ENCODE peak calls at places on chromosome 6, in four cellular contexts. One of them, this sample, is unnamed.
A peak's percentile ranks its signal among the peaks of the same experiment; 100 is the strongest.

GRCh38 chr6:133757330-133757729 is 131.6 kb upstream of the TCF21 start:
- DNase-seq in lower lobe of right lung: no peak
- DNase-seq in cardiac muscle cell: peak; percentile 66
- DNase-seq in HFF-Myc: no peak
- DNase-seq in this sample: no peak

GRCh38 chr6:95519228-95520037 is 57.9 kb upstream of the MANEA start:
- DNase-seq in lower lobe of right lung: no peak
- DNase-seq in cardiac muscle cell: no peak
- DNase-seq in HFF-Myc: no peak
- DNase-seq in this sample: no peak

GRCh38 chr6:127403636-127404035 is 55.6 kb downstream of the KIAA0408 start:
- DNase-seq in HFF-Myc: no peak
- DNase-seq in cardiac muscle cell: no peak
- DNase-seq in lower lobe of right lung: no peak
- DNase-seq in this sample: no peak

GRCh38 chr6:90103056-90103793 is 193.4 kb downstream of the BACH2 start:
- DNase-seq in HFF-Myc: no peak
- DNase-seq in lower lobe of right lung: no peak
- DNase-seq in cardiac muscle cell: no peak
- DNase-seq in this sample: no peak

GRCh38 chr6:166192136-166192535 is 24.5 kb upstream of the TBXT start:
- DNase-seq in cardiac muscle cell: no peak
- DNase-seq in lower lobe of right lung: no peak
- DNase-seq in HFF-Myc: no peak
- DNase-seq in this sample: no peak

GRCh38 chr6:113352831-113353230 is 504.3 kb upstream of the MARCKS start:
- DNase-seq in HFF-Myc: no peak
- DNase-seq in cardiac muscle cell: no peak
- DNase-seq in lower lobe of right lung: no peak
- DNase-seq in this sample: no peak

GRCh38 chr6:75611702-75612375 is 10.2 kb downstream of the SENP6 start:
- DNase-seq in lower lobe of right lung: no peak
- DNase-seq in cardiac muscle cell: no peak
- DNase-seq in HFF-Myc: no peak
- DNase-seq in this sample: no peak

GRCh38 chr6:17001188-17001587 is 100.7 kb upstream of the STMND1 start:
- DNase-seq in cardiac muscle cell: no peak
- DNase-seq in lower lobe of right lung: no peak
- DNase-seq in HFF-Myc: no peak
- DNase-seq in this sample: no peak

GRCh38 chr6:14635195-14635594 is 517.6 kb downstream of the CD83 start:
- DNase-seq in cardiac muscle cell: no peak
- DNase-seq in HFF-Myc: no peak
- DNase-seq in lower lobe of right lung: no peak
- DNase-seq in this sample: no peak

GRCh38 chr6:3749991-3750323 is 1.6 kb downstream of the PXDC1 start:
- DNase-seq in lower lobe of right lung: no peak
- DNase-seq in HFF-Myc: no peak
- DNase-seq in cardiac muscle cell: peak; percentile 86
- DNase-seq in this sample: no peak

GRCh38 chr6:156963712-156964700 is 186.8 kb downstream of the ARID1B start:
- DNase-seq in cardiac muscle cell: peak; percentile 76
- DNase-seq in HFF-Myc: no peak
- DNase-seq in lower lobe of right lung: no peak
- DNase-seq in this sample: no peak

GRCh38 chr6:77217896-77218295 is 245.4 kb downstream of the HTR1B start:
- DNase-seq in HFF-Myc: no peak
- DNase-seq in cardiac muscle cell: peak; percentile 17
- DNase-seq in lower lobe of right lung: no peak
- DNase-seq in this sample: no peak

GRCh38 chr6:158334534-158334933 is 22.3 kb downstream of the TULP4 start:
- DNase-seq in cardiac muscle cell: no peak
- DNase-seq in HFF-Myc: no peak
- DNase-seq in lower lobe of right lung: no peak
- DNase-seq in this sample: no peak

GRCh38 chr6:124714728-124715127 is 247.5 kb upstream of the RNF217 start:
- DNase-seq in lower lobe of right lung: no peak
- DNase-seq in HFF-Myc: no peak
- DNase-seq in cardiac muscle cell: no peak
- DNase-seq in this sample: no peak

GRCh38 chr6:14172575-14172974 is 55.0 kb downstream of the CD83 start:
- DNase-seq in lower lobe of right lung: no peak
- DNase-seq in HFF-Myc: no peak
- DNase-seq in cardiac muscle cell: no peak
- DNase-seq in this sample: no peak

GRCh38 chr6:15430947-15431405 is 185.1 kb downstream of the JARID2 start:
- DNase-seq in lower lobe of right lung: no peak
- DNase-seq in HFF-Myc: no peak
- DNase-seq in cardiac muscle cell: peak; percentile 72
- DNase-seq in this sample: no peak

GRCh38 chr6:13689511-13690256 is 22.0 kb downstream of the RANBP9 start:
- DNase-seq in lower lobe of right lung: no peak
- DNase-seq in cardiac muscle cell: no peak
- DNase-seq in HFF-Myc: no peak
- DNase-seq in this sample: no peak

GRCh38 chr6:135438907-135439535 is 58.5 kb downstream of the AHI1 start:
- DNase-seq in lower lobe of right lung: no peak
- DNase-seq in HFF-Myc: peak; percentile 7
- DNase-seq in cardiac muscle cell: peak; percentile 40
- DNase-seq in this sample: no peak

GRCh38 chr6:126040826-126041225 is 54.5 kb downstream of the TRMT11 start:
- DNase-seq in lower lobe of right lung: no peak
- DNase-seq in HFF-Myc: peak; percentile 36
- DNase-seq in cardiac muscle cell: peak; percentile 76
- DNase-seq in this sample: peak; percentile 37

GRCh38 chr6:31597006-31597405 is 4.2 kb upstream of the NCR3 start:
- DNase-seq in HFF-Myc: no peak
- DNase-seq in lower lobe of right lung: no peak
- DNase-seq in cardiac muscle cell: peak; percentile 49
- DNase-seq in this sample: no peak

GRCh38 chr6:10838794-10839333 is 525 bp upstream of the MAK start:
- DNase-seq in lower lobe of right lung: no peak
- DNase-seq in cardiac muscle cell: no peak
- DNase-seq in HFF-Myc: no peak
- DNase-seq in this sample: no peak

GRCh38 chr6:29491574-29491973 is 3.8 kb upstream of the MAS1L start:
- DNase-seq in cardiac muscle cell: no peak
- DNase-seq in HFF-Myc: no peak
- DNase-seq in lower lobe of right lung: no peak
- DNase-seq in this sample: no peak

GRCh38 chr6:41594326-41594725 is 43.9 kb upstream of the MDFI start:
- DNase-seq in HFF-Myc: peak; percentile 76
- DNase-seq in lower lobe of right lung: no peak
- DNase-seq in cardiac muscle cell: no peak
- DNase-seq in this sample: no peak

GRCh38 chr6:37871616-37872384 is 52.3 kb downstream of the ZFAND3 start:
- DNase-seq in cardiac muscle cell: no peak
- DNase-seq in lower lobe of right lung: no peak
- DNase-seq in HFF-Myc: no peak
- DNase-seq in this sample: no peak

GRCh38 chr6:116695398-116695797 is 14.4 kb downstream of the KPNA5 start:
- DNase-seq in cardiac muscle cell: no peak
- DNase-seq in lower lobe of right lung: no peak
- DNase-seq in HFF-Myc: no peak
- DNase-seq in this sample: no peak

GRCh38 chr6:34908194-34908593 is 19.1 kb downstream of the ANKS1A start:
- DNase-seq in cardiac muscle cell: no peak
- DNase-seq in lower lobe of right lung: no peak
- DNase-seq in HFF-Myc: no peak
- DNase-seq in this sample: no peak

DNA sequence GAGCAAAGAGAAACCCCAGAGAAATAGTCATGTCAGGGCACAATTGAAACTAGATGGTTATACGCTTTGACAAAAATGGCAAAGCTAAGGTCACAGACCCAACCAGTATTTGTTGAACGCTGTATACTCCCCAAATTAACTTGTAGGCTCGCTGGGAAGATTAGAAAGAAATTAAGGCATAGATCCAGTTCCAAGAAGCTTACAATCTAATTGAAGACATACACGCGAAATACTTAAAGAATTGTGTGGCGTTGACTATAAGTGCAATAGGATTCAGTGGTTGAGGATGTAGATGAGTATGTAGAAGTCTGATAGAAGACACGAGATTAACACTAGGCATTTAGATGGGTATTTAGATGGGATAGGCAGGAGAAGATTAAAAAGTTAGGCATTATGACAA is 525 bp downstream of the FAM229B start:
- DNase-seq in cardiac muscle cell: no peak
- DNase-seq in HFF-Myc: no peak
- DNase-seq in lower lobe of right lung: no peak
- DNase-seq in this sample: no peak
- H3K4me3 ChIP-seq in cardiac muscle cell: peak overlapping the region; percentile 50
- H3K4me3 ChIP-seq in HFF-Myc: peak overlapping the region; percentile 83
- H3K4me3 ChIP-seq in lower lobe of right lung: peak overlapping the region; percentile 78
- H3K4me3 ChIP-seq in this sample: peak overlapping the region; percentile 85

DNA sequence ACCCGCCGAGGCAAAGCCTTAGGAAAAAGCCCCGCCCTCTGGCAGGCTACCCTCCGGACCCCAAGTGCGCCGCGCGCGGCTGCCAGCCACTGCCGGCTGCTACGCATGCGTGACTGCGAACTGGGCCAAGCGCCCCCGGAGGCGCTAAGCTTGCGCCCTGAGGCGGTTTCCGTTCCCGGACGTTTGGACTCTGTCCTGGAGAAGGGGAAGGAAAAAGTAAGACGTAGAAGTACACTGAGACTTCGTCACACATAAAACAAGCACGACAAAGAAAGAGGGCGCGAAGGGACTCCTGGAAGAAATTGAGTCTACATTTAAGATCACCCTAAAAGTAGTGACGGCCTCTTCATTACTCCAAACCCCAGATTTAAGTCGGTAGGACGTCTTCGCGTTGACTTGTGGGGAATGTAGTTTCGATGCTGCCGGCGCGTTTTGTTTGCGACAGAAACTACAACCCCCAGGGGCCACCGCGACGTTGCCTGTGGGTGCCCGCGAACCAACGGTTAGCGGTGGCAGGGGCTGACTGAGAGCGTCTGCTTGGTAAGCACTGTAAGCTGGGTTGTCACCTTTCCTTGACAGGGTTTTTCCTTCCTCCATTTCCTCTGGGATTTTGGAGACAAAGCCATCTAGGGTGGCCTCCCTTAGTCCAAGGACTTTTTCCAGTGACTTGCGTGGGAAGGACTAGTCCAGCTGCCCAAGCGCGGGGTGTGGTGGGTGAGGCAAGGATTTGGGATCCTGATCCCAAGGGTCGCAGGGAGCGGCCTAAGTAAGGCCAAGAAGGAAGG is at the start of gene CEP57L1:
- DNase-seq in lower lobe of right lung: peak; percentile 98
- DNase-seq in HFF-Myc: peak; percentile 88
- DNase-seq in cardiac muscle cell: peak; percentile 97
- DNase-seq in this sample: peak; percentile 85
- TF ChIP-seq CTCF in lower lobe of right lung: no peak
- TF ChIP-seq CTCF in HFF-Myc: no peak
- TF ChIP-seq CTCF in cardiac muscle cell: no peak
- TF ChIP-seq CTCF in this sample: no peak

GRCh38 chr6:62393608-62394007 is 107.6 kb upstream of the KHDRBS2 start:
- DNase-seq in HFF-Myc: no peak
- DNase-seq in cardiac muscle cell: no peak
- DNase-seq in lower lobe of right lung: no peak
- DNase-seq in this sample: no peak

GRCh38 chr6:62392289-62392688 is 106.3 kb upstream of the KHDRBS2 start:
- DNase-seq in HFF-Myc: no peak
- DNase-seq in cardiac muscle cell: no peak
- DNase-seq in lower lobe of right lung: no peak
- DNase-seq in this sample: no peak

GRCh38 chr6:62391358-62391757 is 105.3 kb upstream of the KHDRBS2 start:
- DNase-seq in HFF-Myc: no peak
- DNase-seq in cardiac muscle cell: no peak
- DNase-seq in lower lobe of right lung: no peak
- DNase-seq in this sample: no peak

GRCh38 chr6:62390413-62390812 is 104.4 kb upstream of the KHDRBS2 start:
- DNase-seq in lower lobe of right lung: no peak
- DNase-seq in HFF-Myc: no peak
- DNase-seq in cardiac muscle cell: no peak
- DNase-seq in this sample: no peak
- H3K4me3 ChIP-seq in lower lobe of right lung: no peak overlapping the region
- H3K4me3 ChIP-seq in HFF-Myc: no peak overlapping the region
- H3K4me3 ChIP-seq in cardiac muscle cell: no peak overlapping the region
- H3K4me3 ChIP-seq in this sample: no peak overlapping the region

GRCh38 chr6:27254566-27254965 is 7.1 kb downstream of the PRSS16 start:
- DNase-seq in lower lobe of right lung: no peak
- DNase-seq in cardiac muscle cell: no peak
- DNase-seq in HFF-Myc: no peak
- DNase-seq in this sample: no peak

GRCh38 chr6:27250277-27250954 is 2.9 kb downstream of the PRSS16 start:
- DNase-seq in cardiac muscle cell: no peak
- DNase-seq in HFF-Myc: no peak
- DNase-seq in lower lobe of right lung: no peak
- DNase-seq in this sample: no peak

GRCh38 chr6:27248783-27249182 is 1.3 kb downstream of the PRSS16 start:
- DNase-seq in cardiac muscle cell: no peak
- DNase-seq in lower lobe of right lung: no peak
- DNase-seq in HFF-Myc: no peak
- DNase-seq in this sample: no peak

GRCh38 chr6:27250955-27251671 is 3.6 kb downstream of the PRSS16 start:
- DNase-seq in HFF-Myc: no peak
- DNase-seq in cardiac muscle cell: peak; percentile 63
- DNase-seq in lower lobe of right lung: peak; percentile 95
- DNase-seq in this sample: no peak

DNA sequence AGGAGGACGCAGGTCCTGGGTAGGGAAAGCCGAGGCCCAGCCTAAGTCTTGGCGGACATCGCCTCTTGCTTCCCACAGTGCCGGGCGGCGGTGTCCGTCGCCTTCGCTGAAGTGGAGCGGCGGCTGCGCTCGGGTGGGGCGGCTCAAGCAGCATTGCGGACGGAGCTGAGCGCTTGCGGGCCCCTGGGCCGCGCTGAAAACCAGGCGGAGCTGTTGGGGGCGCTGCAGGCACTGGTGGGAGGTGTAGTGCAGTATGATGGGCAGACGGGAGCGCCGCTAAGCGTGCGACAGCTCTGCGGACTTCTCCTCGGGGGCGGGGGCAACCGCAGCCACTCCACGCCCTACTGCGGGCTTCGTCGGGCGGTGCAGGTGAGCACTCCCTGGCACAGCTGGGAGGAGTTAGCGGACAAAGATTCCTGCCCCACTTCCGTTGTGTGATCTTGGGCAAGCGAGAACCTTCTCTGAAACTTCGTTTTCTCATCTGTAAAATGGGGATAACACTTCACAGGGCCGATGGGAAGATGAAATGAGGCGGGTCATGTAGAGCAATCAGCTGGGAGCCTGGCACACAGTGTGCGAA is 4.3 kb downstream of the PRSS16 start:
- DNase-seq in lower lobe of right lung: peak; percentile 90
- DNase-seq in cardiac muscle cell: peak; percentile 76
- DNase-seq in HFF-Myc: no peak
- DNase-seq in this sample: no peak
- TF ChIP-seq CTCF in lower lobe of right lung: peak; percentile 48
- TF ChIP-seq CTCF in cardiac muscle cell: peak; percentile 56
- TF ChIP-seq CTCF in HFF-Myc: peak; percentile 45
- TF ChIP-seq CTCF in this sample: peak; percentile 20

This sample was measured in AG04449.